ENCODE peak calls at places on chromosome 20, in nine cellular contexts. N is tibial nerve, Q is right lobe of liver, M is NB4, T is A549, V is uterus, A is heart left ventricle, P is body of pancreas, H is breast epithelium. F is an unnamed sample.

GRCh38 chr20:53888951-53889350 is 181.4 kb downstream of the BCAS1 start:
- DNase-seq in N (no peak), Q (no peak), M (no peak), T (no peak), V (no peak), A (no peak), P (no peak), H (no peak), F (no peak)

GRCh38 chr20:17508756-17509155 is 22.4 kb downstream of the BFSP1 start:
- DNase-seq in N (no peak), Q (no peak), M (no peak), T (no peak), V (no peak), A (no peak), P (no peak), H (no peak), F (peak; percentile 65)

GRCh38 chr20:13487202-13487601 is 151.5 kb downstream of the TASP1 start:
- DNase-seq in N (no peak), Q (no peak), M (no peak), T (no peak), V (no peak), A (no peak), P (no peak), H (no peak), F (no peak)

GRCh38 chr20:19406371-19406770 is 193.9 kb downstream of the SLC24A3 start:
- DNase-seq in N (no peak), Q (no peak), M (no peak), T (no peak), V (no peak), A (no peak), P (no peak), H (no peak), F (no peak)

GRCh38 chr20:719068-719467 is 43.5 kb upstream of the SCRT2 start:
- DNase-seq in N (no peak), Q (no peak), M (no peak), T (no peak), V (no peak), A (no peak), P (no peak), H (no peak), F (no peak)

GRCh38 chr20:4135385-4136077 is 120.2 kb upstream of the RNF24 start:
- DNase-seq in N (no peak), Q (no peak), M (peak; percentile 69), T (peak; percentile 98), V (peak; percentile 43), A (no peak), P (peak; percentile 78), H (no peak), F (no peak)

GRCh38 chr20:48732081-48732829 is 95.5 kb downstream of the PREX1 start:
- DNase-seq in N (peak; percentile 44), Q (no peak), M (no peak), T (no peak), V (no peak), A (no peak), P (no peak), H (no peak), F (no peak)

GRCh38 chr20:63961664-63962425 is 5.6 kb upstream of the UCKL1 start:
- DNase-seq in N (no peak), Q (no peak), M (no peak), T (no peak), V (no peak), A (no peak), P (no peak), H (no peak), F (no peak)

GRCh38 chr20:41696428-41696827 is 78.3 kb upstream of the CHD6 start:
- DNase-seq in N (no peak), Q (no peak), M (no peak), T (no peak), V (no peak), A (no peak), P (no peak), H (no peak), F (peak; percentile 34)

GRCh38 chr20:34112600-34113061 is 588 bp upstream of the EIF2S2 start:
- DNase-seq in N (peak; percentile 48), Q (no peak), M (peak; percentile 83), T (peak; percentile 36), V (peak; percentile 39), A (peak; percentile 35), P (peak; percentile 30), H (peak; percentile 25), F (peak; percentile 86)
- TF ChIP-seq CTCF in N (no peak), Q (no peak), M (no peak), T (no peak), V (no peak), A (no peak), P (no peak), H (no peak), F (no peak)

GRCh38 chr20:12036142-12036541 is 118.4 kb downstream of the BTBD3 start:
- DNase-seq in N (no peak), Q (no peak), M (no peak), T (no peak), V (no peak), A (no peak), P (no peak), H (no peak), F (no peak)
- TF ChIP-seq POLR2A in N (no peak), Q (no peak), M (no peak), T (no peak), V (no peak), A (no peak), P (no peak), H (no peak), F (no peak)

GRCh38 chr20:62822788-62823651 is 6.2 kb downstream of the COL9A3 start:
- DNase-seq in N (no peak), Q (no peak), M (peak; percentile 91), T (peak; percentile 92), V (no peak), A (no peak), P (peak; percentile 48), H (no peak), F (no peak)
- TF ChIP-seq CTCF in N (peak; percentile 28), Q (peak; percentile 38), M (peak; percentile 79), T (peak; percentile 62), V (no peak), A (no peak), P (no peak), H (no peak), F (no peak)

GRCh38 chr20:50112512-50113419 is at the start of gene UBE2V1:
- DNase-seq in N (peak; percentile 83), Q (peak; percentile 94), M (peak; percentile 96), T (peak; percentile 90), V (peak; percentile 90), A (peak; percentile 93), P (peak; percentile 92), H (peak; percentile 88), F (peak; percentile 88)

GRCh38 chr20:50111829-50112495 is 988 bp downstream of the UBE2V1 start:
- DNase-seq in N (no peak), Q (no peak), M (no peak), T (no peak), V (no peak), A (no peak), P (no peak), H (no peak), F (peak; percentile 72)

GRCh38 chr20:50115591-50116367 is 2.8 kb upstream of the UBE2V1 start:
- DNase-seq in N (peak; percentile 99), Q (peak; percentile 97), M (peak; percentile 96), T (peak; percentile 92), V (peak; percentile 98), A (peak; percentile 99), P (peak; percentile 98), H (peak; percentile 97), F (peak; percentile 99)

GRCh38 chr20:50115041-50115512 is 2.1 kb upstream of the UBE2V1 start:
- DNase-seq in N (no peak), Q (no peak), M (no peak), T (no peak), V (no peak), A (no peak), P (no peak), H (no peak), F (no peak)

GRCh38 chr20:50113420-50114224 is 672 bp upstream of the UBE2V1 start:
- DNase-seq in N (no peak), Q (no peak), M (no peak), T (no peak), V (no peak), A (no peak), P (no peak), H (no peak), F (no peak)
- TF ChIP-seq POLR2A in N (no peak), Q (no peak), M (no peak), T (no peak), V (no peak), A (no peak), P (no peak), H (no peak), F (no peak)

GRCh38 chr20:10318625-10319024 is 100.0 kb downstream of the SNAP25 start:
- DNase-seq in N (no peak), Q (no peak), M (no peak), T (no peak), V (no peak), A (no peak), P (no peak), H (no peak), F (no peak)

GRCh38 chr20:10314198-10314597 is 95.6 kb downstream of the SNAP25 start:
- DNase-seq in N (no peak), Q (no peak), M (no peak), T (no peak), V (no peak), A (no peak), P (no peak), H (no peak), F (no peak)

GRCh38 chr20:10313701-10314100 is 95.1 kb downstream of the SNAP25 start:
- DNase-seq in N (no peak), Q (no peak), M (no peak), T (no peak), V (no peak), A (no peak), P (no peak), H (no peak), F (no peak)

GRCh38 chr20:10315138-10315537 is 96.5 kb downstream of the SNAP25 start:
- DNase-seq in N (no peak), Q (no peak), M (no peak), T (no peak), V (no peak), A (no peak), P (no peak), H (no peak), F (no peak)

GRCh38 chr20:10316582-10316981 is 98.0 kb downstream of the SNAP25 start:
- DNase-seq in N (no peak), Q (peak; percentile 49), M (peak; percentile 23), T (no peak), V (no peak), A (no peak), P (no peak), H (no peak), F (no peak)
- TF ChIP-seq CTCF in N (no peak), Q (peak; percentile 56), M (peak; percentile 24), T (peak; percentile 46), V (no peak), A (peak; percentile 19), P (no peak), H (no peak), F (no peak)

GRCh38 chr20:44966030-44966961 is at the start of gene STK4:
- DNase-seq in N (peak; percentile 89), Q (peak; percentile 96), M (peak; percentile 99), T (peak; percentile 76), V (peak; percentile 90), A (peak; percentile 94), P (peak; percentile 94), H (peak; percentile 89), F (peak; percentile 98)
- TF ChIP-seq POLR2A in N (peak; percentile 88), Q (peak; percentile 92), M (peak; percentile 89), T (peak; percentile 75), V (peak; percentile 87), A (no peak), P (peak; percentile 94), H (peak; percentile 78), F (no peak)

GRCh38 chr20:56554869-56555268 is 21.8 kb downstream of the FAM209B start:
- DNase-seq in N (peak; percentile 23), Q (no peak), M (peak; percentile 89), T (peak; percentile 77), V (peak; percentile 56), A (peak; percentile 63), P (peak; percentile 71), H (peak; percentile 58), F (no peak)
- TF ChIP-seq CTCF in N (no peak), Q (no peak), M (no peak), T (no peak), V (no peak), A (no peak), P (no peak), H (no peak), F (no peak)